ENCODE peak calls at places on chromosomes 12 and 14, in five cellular contexts. One of them, this sample, is unnamed.

GRCh38 chr12:114812858-114813761 is 129.1 kb upstream of the TBX3 start:
- DNase-seq in stimulated activated CD8-positive, alpha-beta memory T cell treated with anti-CD3 and anti-CD28 coated beads, Interleukin-7, amount 100 ng/mL, for 4 hours: no peak
- DNase-seq in activated naive CD4-positive, alpha-beta T cell treated with Interleukin-2 at 50 U/mL for 16 hours: no peak
- DNase-seq in neural crest cell: no peak
- DNase-seq in activated CD4-positive, alpha-beta T cell treated with anti-CD3 and anti-CD28 coated beads for 48 hours: no peak
- DNase-seq in this sample: no peak

GRCh38 chr12:46362895-46363581 is 9.5 kb downstream of the SLC38A2 start:
- DNase-seq in stimulated activated CD8-positive, alpha-beta memory T cell treated with anti-CD3 and anti-CD28 coated beads, Interleukin-7, amount 100 ng/mL, for 4 hours: no peak
- DNase-seq in activated naive CD4-positive, alpha-beta T cell treated with Interleukin-2 at 50 U/mL for 16 hours: no peak
- DNase-seq in neural crest cell: no peak
- DNase-seq in activated CD4-positive, alpha-beta T cell treated with anti-CD3 and anti-CD28 coated beads for 48 hours: no peak
- DNase-seq in this sample: no peak

GRCh38 chr12:52249041-52249461 is 16.0 kb downstream of the KRT7 start:
- DNase-seq in stimulated activated CD8-positive, alpha-beta memory T cell treated with anti-CD3 and anti-CD28 coated beads, Interleukin-7, amount 100 ng/mL, for 4 hours: no peak
- DNase-seq in activated naive CD4-positive, alpha-beta T cell treated with Interleukin-2 at 50 U/mL for 16 hours: no peak
- DNase-seq in neural crest cell: no peak
- DNase-seq in activated CD4-positive, alpha-beta T cell treated with anti-CD3 and anti-CD28 coated beads for 48 hours: no peak
- DNase-seq in this sample: no peak

GRCh38 chr12:119008691-119009221 is 27.4 kb downstream of the SRRM4 start:
- DNase-seq in stimulated activated CD8-positive, alpha-beta memory T cell treated with anti-CD3 and anti-CD28 coated beads, Interleukin-7, amount 100 ng/mL, for 4 hours: no peak
- DNase-seq in activated naive CD4-positive, alpha-beta T cell treated with Interleukin-2 at 50 U/mL for 16 hours: no peak
- DNase-seq in neural crest cell: peak; percentile 56
- DNase-seq in activated CD4-positive, alpha-beta T cell treated with anti-CD3 and anti-CD28 coated beads for 48 hours: no peak
- DNase-seq in this sample: no peak

GRCh38 chr14:37116933-37117844 is 55.2 kb downstream of the SLC25A21 start:
- DNase-seq in stimulated activated CD8-positive, alpha-beta memory T cell treated with anti-CD3 and anti-CD28 coated beads, Interleukin-7, amount 100 ng/mL, for 4 hours: no peak
- DNase-seq in activated naive CD4-positive, alpha-beta T cell treated with Interleukin-2 at 50 U/mL for 16 hours: no peak
- DNase-seq in neural crest cell: no peak
- DNase-seq in activated CD4-positive, alpha-beta T cell treated with anti-CD3 and anti-CD28 coated beads for 48 hours: no peak
- DNase-seq in this sample: no peak

GRCh38 chr12:109870648-109871047 is 9.7 kb downstream of the GLTP start:
- DNase-seq in stimulated activated CD8-positive, alpha-beta memory T cell treated with anti-CD3 and anti-CD28 coated beads, Interleukin-7, amount 100 ng/mL, for 4 hours: no peak
- DNase-seq in activated naive CD4-positive, alpha-beta T cell treated with Interleukin-2 at 50 U/mL for 16 hours: no peak
- DNase-seq in neural crest cell: no peak
- DNase-seq in activated CD4-positive, alpha-beta T cell treated with anti-CD3 and anti-CD28 coated beads for 48 hours: no peak
- DNase-seq in this sample: no peak

GRCh38 chr14:93064411-93065271 is 51.1 kb downstream of the ITPK1 start:
- DNase-seq in stimulated activated CD8-positive, alpha-beta memory T cell treated with anti-CD3 and anti-CD28 coated beads, Interleukin-7, amount 100 ng/mL, for 4 hours: no peak
- DNase-seq in activated naive CD4-positive, alpha-beta T cell treated with Interleukin-2 at 50 U/mL for 16 hours: no peak
- DNase-seq in neural crest cell: no peak
- DNase-seq in activated CD4-positive, alpha-beta T cell treated with anti-CD3 and anti-CD28 coated beads for 48 hours: no peak
- DNase-seq in this sample: no peak

GRCh38 chr12:131272415-131272814 is 318.7 kb downstream of the ADGRD1 start:
- DNase-seq in stimulated activated CD8-positive, alpha-beta memory T cell treated with anti-CD3 and anti-CD28 coated beads, Interleukin-7, amount 100 ng/mL, for 4 hours: no peak
- DNase-seq in activated naive CD4-positive, alpha-beta T cell treated with Interleukin-2 at 50 U/mL for 16 hours: no peak
- DNase-seq in neural crest cell: no peak
- DNase-seq in activated CD4-positive, alpha-beta T cell treated with anti-CD3 and anti-CD28 coated beads for 48 hours: no peak
- DNase-seq in this sample: no peak

GRCh38 chr14:24513009-24513408 is 4.9 kb upstream of the CMA1 start:
- DNase-seq in stimulated activated CD8-positive, alpha-beta memory T cell treated with anti-CD3 and anti-CD28 coated beads, Interleukin-7, amount 100 ng/mL, for 4 hours: no peak
- DNase-seq in activated naive CD4-positive, alpha-beta T cell treated with Interleukin-2 at 50 U/mL for 16 hours: no peak
- DNase-seq in neural crest cell: peak; percentile 6
- DNase-seq in activated CD4-positive, alpha-beta T cell treated with anti-CD3 and anti-CD28 coated beads for 48 hours: no peak
- DNase-seq in this sample: no peak

GRCh38 chr12:110304061-110304551 is 23.1 kb downstream of the ATP2A2 start:
- DNase-seq in stimulated activated CD8-positive, alpha-beta memory T cell treated with anti-CD3 and anti-CD28 coated beads, Interleukin-7, amount 100 ng/mL, for 4 hours: no peak
- DNase-seq in activated naive CD4-positive, alpha-beta T cell treated with Interleukin-2 at 50 U/mL for 16 hours: no peak
- DNase-seq in neural crest cell: no peak
- DNase-seq in activated CD4-positive, alpha-beta T cell treated with anti-CD3 and anti-CD28 coated beads for 48 hours: no peak
- DNase-seq in this sample: no peak